ENCODE peak calls at places on chromosomes 5 and 9, in nine cellular contexts. D, M, C, H, B, Z, P, S and F are unnamed samples.

GRCh38 chr9:23739753-23740152 is 86.3 kb downstream of the ELAVL2 start:
- DNase-seq in D (no peak), M (no peak), C (no peak), P (no peak), Z (no peak), S (no peak), H (no peak), B (no peak), F (no peak)

GRCh38 chr9:98569070-98569469 is 139.7 kb downstream of the GABBR2 start:
- DNase-seq in Z (no peak), P (no peak), B (no peak), H (no peak), M (no peak), S (no peak), D (no peak), C (no peak), F (no peak)

GRCh38 chr9:78132688-78133033 is 101.0 kb upstream of the GNAQ start:
- DNase-seq in D (no peak), M (no peak), S (no peak), P (no peak), Z (no peak), C (no peak), H (no peak), B (no peak), F (no peak)

GRCh38 chr5:6905423-6905822 is 192.2 kb downstream of the TENT4A start:
- DNase-seq in D (no peak), C (no peak), P (no peak), M (no peak), S (no peak), Z (no peak), B (no peak), H (no peak), F (no peak)

GRCh38 chr9:77598961-77599360 is 49.2 kb downstream of the GNA14 start:
- DNase-seq in H (no peak), Z (no peak), M (peak), P (no peak), B (no peak), S (no peak), D (no peak), C (no peak), F (no peak)

GRCh38 chr5:178546675-178547033 is 43.5 kb downstream of the COL23A1 start:
- DNase-seq in H (no peak), C (no peak), P (no peak), M (no peak), Z (no peak), S (no peak), D (no peak), B (no peak), F (no peak)

GRCh38 chr5:428219-428618 is 14.8 kb upstream of the EXOC3 start:
- DNase-seq in Z (no peak), M (no peak), P (no peak), B (no peak), C (no peak), D (no peak), H (no peak), S (no peak), F (no peak)

GRCh38 chr9:76729116-76729515 is 35.1 kb upstream of the PCA3 start:
- DNase-seq in B (no peak), D (no peak), H (no peak), P (no peak), C (no peak), S (no peak), Z (no peak), M (no peak), F (no peak)

GRCh38 chr5:88190106-88190834 is 78.4 kb downstream of the TMEM161B start:
- DNase-seq in M (no peak), P (no peak), C (no peak), H (no peak), B (no peak), D (peak), S (no peak), Z (no peak), F (no peak)

GRCh38 chr9:32738501-32739172 is 44.7 kb upstream of the TMEM215 start:
- DNase-seq in H (no peak), D (no peak), B (no peak), S (no peak), C (no peak), M (no peak), P (no peak), Z (peak), F (no peak)

GRCh38 chr5:57438162-57438561 is 44.4 kb downstream of the ACTBL2 start:
- DNase-seq in S (no peak), D (no peak), C (no peak), P (peak), B (no peak), M (peak), H (no peak), Z (no peak), F (peak)

GRCh38 chr5:133714161-133714915 is 102.0 kb upstream of the FSTL4 start:
- DNase-seq in S (no peak), C (no peak), D (no peak), Z (no peak), M (no peak), H (no peak), B (no peak), P (no peak), F (no peak)

GRCh38 chr9:14173730-14174129 is 140.2 kb downstream of the NFIB start:
- DNase-seq in Z (no peak), S (no peak), B (no peak), C (no peak), P (no peak), H (no peak), M (no peak), D (no peak), F (no peak)

GRCh38 chr9:133075925-133076324 is 14.1 kb downstream of the CEL start:
- DNase-seq in P (peak), C (no peak), H (no peak), M (peak), B (no peak), D (no peak), S (peak), Z (peak), F (peak)

GRCh38 chr5:97838214-97838613 is 655.2 kb upstream of the RIOK2 start:
- DNase-seq in P (peak), B (no peak), S (peak), M (peak), Z (peak), C (no peak), D (no peak), H (no peak), F (peak)

GRCh38 chr5:138549414-138549813 is 6.4 kb upstream of the ETF1 start:
- DNase-seq in D (no peak), S (no peak), H (no peak), P (no peak), Z (no peak), B (no peak), M (no peak), C (no peak), F (no peak)

GRCh38 chr9:121876658-121877271 is 216.3 kb downstream of the TTLL11 start:
- DNase-seq in M (peak), D (no peak), Z (no peak), P (peak), S (peak), H (no peak), C (no peak), B (no peak), F (peak)

GRCh38 chr9:111959468-111959941 is 62.9 kb downstream of the UGCG start:
- DNase-seq in C (no peak), M (peak), D (no peak), H (no peak), P (peak), B (no peak), S (peak), Z (peak), F (peak)

GRCh38 chr5:139482050-139482889 is at the start of gene STING1:
- DNase-seq in P (peak), B (peak), D (peak), H (no peak), S (peak), Z (peak), M (peak), C (peak), F (peak)

GRCh38 chr5:160452721-160453263 is 31.1 kb downstream of the PTTG1 start:
- DNase-seq in Z (no peak), C (no peak), H (no peak), B (no peak), D (no peak), M (no peak), S (no peak), P (no peak), F (no peak)

GRCh38 chr9:129886226-129887174 is 51.2 kb downstream of the USP20 start:
- DNase-seq in D (no peak), B (peak), Z (no peak), C (peak), H (no peak), M (peak), S (no peak), P (no peak), F (no peak)

GRCh38 chr5:77957931-77958476 is 181.9 kb upstream of the TBCA start:
- DNase-seq in H (no peak), D (no peak), M (no peak), Z (no peak), B (no peak), C (no peak), S (no peak), P (no peak), F (no peak)

GRCh38 chr5:110899566-110900412 is 161.0 kb downstream of the SLC25A46 start:
- DNase-seq in B (no peak), D (no peak), C (no peak), Z (peak), M (no peak), H (no peak), S (peak), P (peak), F (peak)

GRCh38 chr5:34639852-34640626 is 16.1 kb upstream of the RAI14 start:
- DNase-seq in C (no peak), D (no peak), Z (no peak), B (no peak), H (no peak), P (peak), M (peak), S (peak), F (no peak)

GRCh38 chr5:90503596-90503995 is 25.8 kb downstream of the LYSMD3 start:
- DNase-seq in S (no peak), H (no peak), Z (no peak), B (no peak), P (no peak), D (no peak), M (no peak), C (no peak), F (peak)

GRCh38 chr9:134568756-134569155 is 72.8 kb upstream of the COL5A1 start:
- DNase-seq in D (no peak), C (no peak), P (no peak), B (no peak), M (peak), H (no peak), S (no peak), Z (no peak), F (no peak)

GRCh38 chr9:31027678-31028077 is 1356.8 kb upstream of the ACO1 start:
- DNase-seq in P (no peak), H (no peak), D (no peak), C (no peak), B (no peak), S (no peak), M (no peak), Z (no peak), F (no peak)

GRCh38 chr9:96193356-96193755 is 108.6 kb downstream of the HSD17B3 start:
- DNase-seq in S (no peak), M (no peak), H (no peak), B (no peak), C (no peak), Z (no peak), P (no peak), D (no peak), F (no peak)

GRCh38 chr5:154296525-154297159 is 106.1 kb downstream of the GALNT10 start:
- DNase-seq in Z (no peak), C (no peak), D (no peak), P (no peak), M (no peak), S (no peak), H (no peak), B (no peak), F (no peak)

GRCh38 chr5:179800696-179801201 is 5.9 kb downstream of the MGAT4B start:
- DNase-seq in B (no peak), M (no peak), S (no peak), H (no peak), D (no peak), P (no peak), C (no peak), Z (no peak), F (no peak)

GRCh38 chr9:129280236-129281231 is 102.5 kb upstream of the IER5L start:
- DNase-seq in M (no peak), S (no peak), P (no peak), D (no peak), B (no peak), Z (no peak), H (peak), C (peak), F (no peak)

GRCh38 chr9:91900057-91900816 is 49.8 kb downstream of the ROR2 start:
- DNase-seq in B (no peak), C (no peak), S (no peak), P (no peak), D (no peak), Z (no peak), H (no peak), M (peak), F (no peak)

GRCh38 chr9:79623799-79624721 is 52.3 kb downstream of the TLE4 start:
- DNase-seq in P (no peak), H (peak), Z (no peak), S (no peak), D (no peak), B (no peak), M (peak), C (no peak), F (no peak)